ENCODE peak calls at places on chromosomes 2 and 18, in seven cellular contexts. One of them, this sample, is unnamed.

GRCh38 chr18:7221424-7222155 is 9.3 kb upstream of the LRRC30 start:
- DNase-seq in activated CD4-positive, alpha-beta T cell treated with anti-CD3 and anti-CD28 coated beads, Interleukin-2, amount 50 U/mL, for 1 hour: no peak
- DNase-seq in OCI-LY7: peak
- DNase-seq in T-helper 17 cell: no peak
- DNase-seq in SK-MEL-5: peak
- DNase-seq in GM20000: peak
- DNase-seq in globus pallidus: no peak
- DNase-seq in this sample: no peak

GRCh38 chr2:8537572-8538155 is 144.2 kb upstream of the ID2 start:
- DNase-seq in activated CD4-positive, alpha-beta T cell treated with anti-CD3 and anti-CD28 coated beads, Interleukin-2, amount 50 U/mL, for 1 hour: no peak
- DNase-seq in OCI-LY7: no peak
- DNase-seq in T-helper 17 cell: no peak
- DNase-seq in SK-MEL-5: no peak
- DNase-seq in GM20000: no peak
- DNase-seq in globus pallidus: no peak
- DNase-seq in this sample: no peak

GRCh38 chr2:40062381-40062780 is 283.3 kb upstream of the THUMPD2 start:
- DNase-seq in activated CD4-positive, alpha-beta T cell treated with anti-CD3 and anti-CD28 coated beads, Interleukin-2, amount 50 U/mL, for 1 hour: no peak
- DNase-seq in OCI-LY7: no peak
- DNase-seq in T-helper 17 cell: no peak
- DNase-seq in SK-MEL-5: no peak
- DNase-seq in GM20000: no peak
- DNase-seq in globus pallidus: no peak
- DNase-seq in this sample: no peak

GRCh38 chr2:88212251-88212790 is 42.2 kb downstream of the THNSL2 start:
- DNase-seq in activated CD4-positive, alpha-beta T cell treated with anti-CD3 and anti-CD28 coated beads, Interleukin-2, amount 50 U/mL, for 1 hour: no peak
- DNase-seq in OCI-LY7: peak
- DNase-seq in T-helper 17 cell: no peak
- DNase-seq in SK-MEL-5: peak
- DNase-seq in GM20000: no peak
- DNase-seq in globus pallidus: no peak
- DNase-seq in this sample: no peak

GRCh38 chr18:62781893-62782292 is 66.6 kb downstream of the PHLPP1 start:
- DNase-seq in activated CD4-positive, alpha-beta T cell treated with anti-CD3 and anti-CD28 coated beads, Interleukin-2, amount 50 U/mL, for 1 hour: no peak
- DNase-seq in OCI-LY7: no peak
- DNase-seq in T-helper 17 cell: no peak
- DNase-seq in SK-MEL-5: no peak
- DNase-seq in GM20000: no peak
- DNase-seq in globus pallidus: no peak
- DNase-seq in this sample: no peak

GRCh38 chr18:47944972-47945843 is 14.7 kb upstream of the SMAD2 start:
- DNase-seq in activated CD4-positive, alpha-beta T cell treated with anti-CD3 and anti-CD28 coated beads, Interleukin-2, amount 50 U/mL, for 1 hour: no peak
- DNase-seq in OCI-LY7: no peak
- DNase-seq in T-helper 17 cell: no peak
- DNase-seq in SK-MEL-5: peak
- DNase-seq in GM20000: no peak
- DNase-seq in globus pallidus: no peak
- DNase-seq in this sample: no peak

GRCh38 chr2:187982668-187983067 is 309.0 kb upstream of the GULP1 start:
- DNase-seq in activated CD4-positive, alpha-beta T cell treated with anti-CD3 and anti-CD28 coated beads, Interleukin-2, amount 50 U/mL, for 1 hour: no peak
- DNase-seq in OCI-LY7: no peak
- DNase-seq in T-helper 17 cell: no peak
- DNase-seq in SK-MEL-5: peak
- DNase-seq in GM20000: peak
- DNase-seq in globus pallidus: no peak
- DNase-seq in this sample: no peak

GRCh38 chr18:12811191-12811950 is 72.7 kb downstream of the PTPN2 start:
- DNase-seq in activated CD4-positive, alpha-beta T cell treated with anti-CD3 and anti-CD28 coated beads, Interleukin-2, amount 50 U/mL, for 1 hour: no peak
- DNase-seq in OCI-LY7: no peak
- DNase-seq in T-helper 17 cell: no peak
- DNase-seq in SK-MEL-5: no peak
- DNase-seq in GM20000: no peak
- DNase-seq in globus pallidus: no peak
- DNase-seq in this sample: no peak

GRCh38 chr2:116980354-116980753 is 834.1 kb upstream of the DDX18 start:
- DNase-seq in activated CD4-positive, alpha-beta T cell treated with anti-CD3 and anti-CD28 coated beads, Interleukin-2, amount 50 U/mL, for 1 hour: no peak
- DNase-seq in OCI-LY7: no peak
- DNase-seq in T-helper 17 cell: no peak
- DNase-seq in SK-MEL-5: no peak
- DNase-seq in GM20000: no peak
- DNase-seq in globus pallidus: no peak
- DNase-seq in this sample: no peak

GRCh38 chr2:239361311-239361642 is 39.5 kb downstream of the HDAC4 start:
- DNase-seq in activated CD4-positive, alpha-beta T cell treated with anti-CD3 and anti-CD28 coated beads, Interleukin-2, amount 50 U/mL, for 1 hour: no peak
- DNase-seq in OCI-LY7: no peak
- DNase-seq in T-helper 17 cell: no peak
- DNase-seq in SK-MEL-5: peak
- DNase-seq in GM20000: no peak
- DNase-seq in globus pallidus: peak
- DNase-seq in this sample: no peak

GRCh38 chr2:120593921-120594686 is 141.6 kb upstream of the GLI2 start:
- DNase-seq in activated CD4-positive, alpha-beta T cell treated with anti-CD3 and anti-CD28 coated beads, Interleukin-2, amount 50 U/mL, for 1 hour: no peak
- DNase-seq in OCI-LY7: no peak
- DNase-seq in T-helper 17 cell: no peak
- DNase-seq in SK-MEL-5: no peak
- DNase-seq in GM20000: no peak
- DNase-seq in globus pallidus: no peak
- DNase-seq in this sample: no peak

GRCh38 chr2:217832115-217832514 is 170.7 kb downstream of the TNS1 start:
- DNase-seq in activated CD4-positive, alpha-beta T cell treated with anti-CD3 and anti-CD28 coated beads, Interleukin-2, amount 50 U/mL, for 1 hour: no peak
- DNase-seq in OCI-LY7: no peak
- DNase-seq in T-helper 17 cell: no peak
- DNase-seq in SK-MEL-5: no peak
- DNase-seq in GM20000: no peak
- DNase-seq in globus pallidus: no peak
- DNase-seq in this sample: no peak

GRCh38 chr2:159521272-159521671 is 95.1 kb downstream of the BAZ2B start:
- DNase-seq in activated CD4-positive, alpha-beta T cell treated with anti-CD3 and anti-CD28 coated beads, Interleukin-2, amount 50 U/mL, for 1 hour: no peak
- DNase-seq in OCI-LY7: no peak
- DNase-seq in T-helper 17 cell: no peak
- DNase-seq in SK-MEL-5: no peak
- DNase-seq in GM20000: no peak
- DNase-seq in globus pallidus: no peak
- DNase-seq in this sample: no peak

GRCh38 chr18:44938396-44939036 is 257.8 kb downstream of the SETBP1 start:
- DNase-seq in activated CD4-positive, alpha-beta T cell treated with anti-CD3 and anti-CD28 coated beads, Interleukin-2, amount 50 U/mL, for 1 hour: no peak
- DNase-seq in OCI-LY7: no peak
- DNase-seq in T-helper 17 cell: no peak
- DNase-seq in SK-MEL-5: no peak
- DNase-seq in GM20000: no peak
- DNase-seq in globus pallidus: no peak
- DNase-seq in this sample: no peak

GRCh38 chr18:23279931-23280330 is 144.6 kb downstream of the CABLES1 start:
- DNase-seq in activated CD4-positive, alpha-beta T cell treated with anti-CD3 and anti-CD28 coated beads, Interleukin-2, amount 50 U/mL, for 1 hour: no peak
- DNase-seq in OCI-LY7: no peak
- DNase-seq in T-helper 17 cell: no peak
- DNase-seq in SK-MEL-5: no peak
- DNase-seq in GM20000: no peak
- DNase-seq in globus pallidus: no peak
- DNase-seq in this sample: no peak

GRCh38 chr2:205660521-205661124 is 21.7 kb upstream of the NRP2 start:
- DNase-seq in activated CD4-positive, alpha-beta T cell treated with anti-CD3 and anti-CD28 coated beads, Interleukin-2, amount 50 U/mL, for 1 hour: no peak
- DNase-seq in OCI-LY7: no peak
- DNase-seq in T-helper 17 cell: no peak
- DNase-seq in SK-MEL-5: no peak
- DNase-seq in GM20000: peak
- DNase-seq in globus pallidus: no peak
- DNase-seq in this sample: peak

GRCh38 chr2:104337869-104338268 is 516.0 kb upstream of the POU3F3 start:
- DNase-seq in activated CD4-positive, alpha-beta T cell treated with anti-CD3 and anti-CD28 coated beads, Interleukin-2, amount 50 U/mL, for 1 hour: no peak
- DNase-seq in OCI-LY7: no peak
- DNase-seq in T-helper 17 cell: no peak
- DNase-seq in SK-MEL-5: no peak
- DNase-seq in GM20000: no peak
- DNase-seq in globus pallidus: no peak
- DNase-seq in this sample: no peak

GRCh38 chr2:240956161-240956934 is 42.1 kb upstream of the SNED1 start:
- DNase-seq in activated CD4-positive, alpha-beta T cell treated with anti-CD3 and anti-CD28 coated beads, Interleukin-2, amount 50 U/mL, for 1 hour: no peak
- DNase-seq in OCI-LY7: no peak
- DNase-seq in T-helper 17 cell: no peak
- DNase-seq in SK-MEL-5: no peak
- DNase-seq in GM20000: no peak
- DNase-seq in globus pallidus: no peak
- DNase-seq in this sample: no peak

GRCh38 chr2:233217892-233218377 is 33.5 kb upstream of the ATG16L1 start:
- DNase-seq in activated CD4-positive, alpha-beta T cell treated with anti-CD3 and anti-CD28 coated beads, Interleukin-2, amount 50 U/mL, for 1 hour: no peak
- DNase-seq in OCI-LY7: no peak
- DNase-seq in T-helper 17 cell: no peak
- DNase-seq in SK-MEL-5: peak
- DNase-seq in GM20000: no peak
- DNase-seq in globus pallidus: no peak
- DNase-seq in this sample: no peak

GRCh38 chr2:112005391-112006075 is 49.5 kb upstream of the TMEM87B start:
- DNase-seq in activated CD4-positive, alpha-beta T cell treated with anti-CD3 and anti-CD28 coated beads, Interleukin-2, amount 50 U/mL, for 1 hour: no peak
- DNase-seq in OCI-LY7: no peak
- DNase-seq in T-helper 17 cell: no peak
- DNase-seq in SK-MEL-5: no peak
- DNase-seq in GM20000: no peak
- DNase-seq in globus pallidus: no peak
- DNase-seq in this sample: no peak

GRCh38 chr18:54209471-54210180 is 14.8 kb downstream of the MBD2 start:
- DNase-seq in activated CD4-positive, alpha-beta T cell treated with anti-CD3 and anti-CD28 coated beads, Interleukin-2, amount 50 U/mL, for 1 hour: no peak
- DNase-seq in OCI-LY7: peak
- DNase-seq in T-helper 17 cell: no peak
- DNase-seq in SK-MEL-5: no peak
- DNase-seq in GM20000: peak
- DNase-seq in globus pallidus: no peak
- DNase-seq in this sample: no peak

This sample was measured in activated T-cell treated with anti-CD3 and anti-CD28 coated beads, Interleukin-2, amount 50 U/mL, for 4 hours.